ENCODE peak calls at places on chromosome 22, in six cellular contexts. D is Caki2, Z is HT1080, R is fibroblast of mammary gland, A is H4, Q is pancreas. V is an unnamed sample.

GRCh38 chr22:30922151-30922611 is 46.4 kb downstream of the MORC2 start:
- DNase-seq in Z (no peak), R (peak; percentile 53), A (no peak), D (peak; percentile 64), Q (peak; percentile 43), V (peak; percentile 82)

GRCh38 chr22:19178065-19178658 is 374 bp downstream of the SLC25A1 start:
- DNase-seq in Q (peak; percentile 48), Z (peak; percentile 26), R (peak; percentile 11), D (no peak), A (no peak), V (peak; percentile 66)

GRCh38 chr22:22355233-22355834 is 110.7 kb downstream of the VPREB1 start:
- DNase-seq in D (no peak), Q (no peak), R (no peak), Z (no peak), A (no peak), V (no peak)

GRCh38 chr22:32926600-32926999 is 125.1 kb downstream of the TIMP3 start:
- DNase-seq in A (no peak), Z (peak; percentile 18), R (peak; percentile 43), D (peak; percentile 8), Q (no peak), V (peak; percentile 12)

GRCh38 chr22:43783777-43784176 is 28.3 kb downstream of the EFCAB6 start:
- DNase-seq in D (no peak), Z (no peak), R (no peak), Q (no peak), A (no peak), V (no peak)

GRCh38 chr22:17997456-17997855 is 26.9 kb downstream of the MICAL3 start:
- DNase-seq in D (peak; percentile 95), R (peak; percentile 22), A (no peak), Z (peak; percentile 51), Q (no peak), V (no peak)

GRCh38 chr22:42389137-42389536 is 43.1 kb downstream of the NFAM1 start:
- DNase-seq in Z (no peak), D (no peak), R (no peak), A (no peak), Q (no peak), V (no peak)

GRCh38 chr22:28711820-28712777 is 29.5 kb downstream of the CHEK2 start:
- DNase-seq in Q (no peak), A (peak; percentile 82), D (peak; percentile 71), R (peak; percentile 98), Z (peak; percentile 89), V (no peak)

GRCh38 chr22:49599691-49600451 is 227.8 kb downstream of the BRD1 start:
- DNase-seq in R (no peak), Z (no peak), A (no peak), D (no peak), Q (no peak), V (no peak)

GRCh38 chr22:24593810-24594568 is 1.1 kb upstream of the LRRC75B start:
- DNase-seq in R (no peak), Z (no peak), Q (no peak), D (no peak), A (no peak), V (peak; percentile 69)

GRCh38 chr22:46361861-46362220 is 26.3 kb downstream of the TRMU start:
- DNase-seq in R (no peak), D (no peak), Z (no peak), Q (no peak), A (no peak), V (no peak)

V was measured in mucosa of descending colon.